ENCODE peak calls at places on chromosomes 4 and X, in eight cellular contexts. D is body of pancreas; Q is activated B cell treated with CpG ODN at 0.5 μM for 24 hours; N is IMR-90; H is nephron progenitor cell; C is CD8-positive, alpha-beta T cell; G is fibroblast of pulmonary artery; A is right lobe of liver. L is an unnamed sample.

GRCh38 chr4:122224348-122224747 is 72.2 kb downstream of the BLTP1 start:
- DNase-seq in D (peak), Q (no peak), N (peak), H (peak), C (no peak), G (peak), A (no peak), L (peak)

GRCh38 chr4:76984127-76984526 is 34.6 kb downstream of the SEPTIN11 start:
- DNase-seq in D (no peak), Q (no peak), N (peak), H (no peak), C (no peak), G (peak), A (no peak), L (no peak)

GRCh38 chr4:8745828-8746225 is 125.8 kb downstream of the HMX1 start:
- DNase-seq in D (no peak), Q (peak), N (no peak), H (no peak), C (no peak), G (no peak), A (no peak), L (no peak)

GRCh38 chrX:13001961-13002671 is 27.2 kb downstream of the TMSB4X start:
- DNase-seq in D (no peak), Q (no peak), N (peak), H (no peak), C (no peak), G (no peak), A (no peak), L (no peak)

GRCh38 chr4:128524311-128524710 is 236.7 kb upstream of the PGRMC2 start:
- DNase-seq in D (no peak), Q (no peak), N (peak), H (no peak), C (no peak), G (peak), A (no peak), L (peak)

GRCh38 chr4:109701566-109702399 is 1.5 kb downstream of the CASP6 start:
- DNase-seq in D (peak), Q (no peak), N (no peak), H (peak), C (no peak), G (peak), A (no peak), L (peak)

GRCh38 chr4:14908635-14909034 is 93.6 kb upstream of the CPEB2 start:
- DNase-seq in D (no peak), Q (no peak), N (peak), H (no peak), C (no peak), G (no peak), A (no peak), L (no peak)

GRCh38 chr4:150493846-150494245 is 88.1 kb upstream of the MAB21L2 start:
- DNase-seq in D (no peak), Q (no peak), N (no peak), H (no peak), C (no peak), G (peak), A (no peak), L (no peak)

GRCh38 chr4:14640476-14640875 is 361.8 kb upstream of the CPEB2 start:
- DNase-seq in D (no peak), Q (no peak), N (no peak), H (no peak), C (no peak), G (no peak), A (no peak), L (no peak)

GRCh38 chrX:13691845-13692334 is 3.0 kb downstream of the RAB9A start:
- DNase-seq in D (peak), Q (no peak), N (no peak), H (no peak), C (no peak), G (no peak), A (no peak), L (no peak)

GRCh38 chrX:129654652-129655546 is at the start of gene APLN:
- DNase-seq in D (peak), Q (no peak), N (peak), H (peak), C (no peak), G (peak), A (peak), L (peak)

GRCh38 chr4:112604590-112604989 is 32.1 kb downstream of the ZGRF1 start:
- DNase-seq in D (peak), Q (no peak), N (peak), H (peak), C (no peak), G (peak), A (no peak), L (peak)

GRCh38 chr4:15495621-15496020 is 25.9 kb downstream of the CC2D2A start:
- DNase-seq in D (no peak), Q (no peak), N (no peak), H (no peak), C (no peak), G (no peak), A (no peak), L (no peak)

GRCh38 chrX:49993661-49994060 is 71.3 kb downstream of the CLCN5 start:
- DNase-seq in D (no peak), Q (no peak), N (no peak), H (no peak), C (no peak), G (no peak), A (no peak), L (no peak)

GRCh38 chr4:4693258-4693657 is 151.4 kb upstream of the STX18 start:
- DNase-seq in D (no peak), Q (no peak), N (no peak), H (no peak), C (no peak), G (no peak), A (no peak), L (no peak)

GRCh38 chrX:153828308-153828707 is 2.0 kb downstream of the PDZD4 start:
- DNase-seq in D (no peak), Q (no peak), N (no peak), H (no peak), C (no peak), G (no peak), A (no peak), L (no peak)

GRCh38 chrX:153829799-153830631 is at the start of gene PDZD4:
- DNase-seq in D (no peak), Q (no peak), N (no peak), H (peak), C (no peak), G (no peak), A (no peak), L (no peak)

GRCh38 chrX:153827903-153828302 is 2.4 kb downstream of the PDZD4 start:
- DNase-seq in D (no peak), Q (no peak), N (no peak), H (no peak), C (no peak), G (no peak), A (no peak), L (no peak)

GRCh38 chrX:153829549-153829798 is 870 bp downstream of the PDZD4 start:
- DNase-seq in D (no peak), Q (no peak), N (no peak), H (peak), C (no peak), G (no peak), A (no peak), L (no peak)

GRCh38 chrX:153828723-153829548 is 1.4 kb downstream of the PDZD4 start:
- DNase-seq in D (no peak), Q (no peak), N (no peak), H (peak), C (no peak), G (no peak), A (no peak), L (no peak)
- TF ChIP-seq CTCF in D (no peak), Q (no peak), N (no peak), H (no peak), C (no peak), G (no peak), A (no peak), L (no peak)

DNA sequence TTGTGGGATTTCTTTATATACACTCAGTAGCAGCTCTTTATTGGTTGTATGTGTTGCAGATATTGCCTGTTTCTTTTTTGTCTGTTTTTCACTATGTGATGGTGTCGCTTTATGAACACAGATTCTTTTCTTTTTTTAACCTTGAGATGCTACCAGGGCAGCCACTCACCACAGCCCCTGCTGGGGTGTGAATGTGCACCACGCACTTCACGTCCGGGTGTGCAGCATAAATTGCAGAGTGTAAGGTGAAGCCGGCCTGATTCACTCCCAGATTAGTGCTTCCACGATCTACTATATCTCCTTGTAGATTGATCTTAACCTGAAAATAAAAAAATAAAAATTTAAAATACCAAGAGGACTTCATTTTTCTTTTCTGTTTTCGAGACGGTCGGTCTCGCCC is 71.4 kb downstream of the FAM193A start:
- DNase-seq in D (no peak), Q (no peak), N (no peak), H (no peak), C (no peak), G (no peak), A (no peak), L (no peak)
- TF ChIP-seq CTCF in D (no peak), Q (no peak), N (no peak), H (no peak), C (no peak), G (no peak), A (no peak), L (no peak)

GRCh38 chr4:69781458-69782418 is 21.3 kb upstream of the SULT1B1 start:
- DNase-seq in D (no peak), Q (no peak), N (no peak), H (no peak), C (no peak), G (no peak), A (no peak), L (no peak)
- TF ChIP-seq CTCF in D (no peak), Q (no peak), N (no peak), H (no peak), C (no peak), G (no peak), A (no peak), L (no peak)

GRCh38 chr4:79609853-79610252 is 201.8 kb upstream of the GK2 start:
- DNase-seq in D (no peak), Q (no peak), N (no peak), H (no peak), C (no peak), G (no peak), A (no peak), L (no peak)
- TF ChIP-seq CTCF in D (no peak), Q (no peak), N (no peak), H (no peak), C (no peak), G (no peak), A (no peak), L (no peak)

GRCh38 chr4:126344472-126344871 is 1029.7 kb downstream of the FAT4 start:
- DNase-seq in D (no peak), Q (no peak), N (no peak), H (no peak), C (no peak), G (no peak), A (no peak), L (no peak)
- TF ChIP-seq CTCF in D (no peak), Q (no peak), N (no peak), H (no peak), C (no peak), G (no peak), A (no peak), L (no peak)